ENCODE peak calls at places on chromosomes 2 and 18, in ten cellular contexts. One of them, this sample, is unnamed.

GRCh38 chr2:239960929-239961661 is 64.0 kb downstream of the NDUFA10 start:
- DNase-seq in transverse colon: no peak
- DNase-seq in A549: no peak
- DNase-seq in nucleus accumbens: no peak
- DNase-seq in bronchial epithelial cell: no peak
- DNase-seq in activated CD4-positive, alpha-beta T cell treated with anti-CD3 and anti-CD28 coated beads, Interleukin-2, amount 10 ng/mL, durations not matched to agents 7 days and 5 days: no peak
- DNase-seq in stimulated activated CD4-positive, alpha-beta T cell treated with anti-CD3 and anti-CD28 coated beads, Interleukin-4, amount 100 ng/mL, for 4 hours: no peak
- DNase-seq in HS-5: no peak
- DNase-seq in hypothalamus: no peak
- DNase-seq in right lobe of liver: no peak
- DNase-seq in this sample: no peak

GRCh38 chr18:75211002-75211621 is 515 bp downstream of the TSHZ1 start:
- DNase-seq in A549: peak
- DNase-seq in activated CD4-positive, alpha-beta T cell treated with anti-CD3 and anti-CD28 coated beads, Interleukin-2, amount 10 ng/mL, durations not matched to agents 7 days and 5 days: peak
- DNase-seq in bronchial epithelial cell: no peak
- DNase-seq in right lobe of liver: no peak
- DNase-seq in stimulated activated CD4-positive, alpha-beta T cell treated with anti-CD3 and anti-CD28 coated beads, Interleukin-4, amount 100 ng/mL, for 4 hours: no peak
- DNase-seq in HS-5: no peak
- DNase-seq in transverse colon: peak
- DNase-seq in nucleus accumbens: no peak
- DNase-seq in hypothalamus: no peak
- DNase-seq in this sample: peak

GRCh38 chr2:47078541-47079482 is 76.3 kb downstream of the STPG4 start:
- DNase-seq in hypothalamus: no peak
- DNase-seq in bronchial epithelial cell: no peak
- DNase-seq in activated CD4-positive, alpha-beta T cell treated with anti-CD3 and anti-CD28 coated beads, Interleukin-2, amount 10 ng/mL, durations not matched to agents 7 days and 5 days: no peak
- DNase-seq in stimulated activated CD4-positive, alpha-beta T cell treated with anti-CD3 and anti-CD28 coated beads, Interleukin-4, amount 100 ng/mL, for 4 hours: no peak
- DNase-seq in transverse colon: no peak
- DNase-seq in nucleus accumbens: no peak
- DNase-seq in A549: peak
- DNase-seq in right lobe of liver: no peak
- DNase-seq in HS-5: no peak
- DNase-seq in this sample: no peak

GRCh38 chr2:9735335-9735734 is 104.5 kb upstream of the YWHAQ start:
- DNase-seq in activated CD4-positive, alpha-beta T cell treated with anti-CD3 and anti-CD28 coated beads, Interleukin-2, amount 10 ng/mL, durations not matched to agents 7 days and 5 days: peak
- DNase-seq in stimulated activated CD4-positive, alpha-beta T cell treated with anti-CD3 and anti-CD28 coated beads, Interleukin-4, amount 100 ng/mL, for 4 hours: no peak
- DNase-seq in HS-5: no peak
- DNase-seq in bronchial epithelial cell: no peak
- DNase-seq in right lobe of liver: no peak
- DNase-seq in nucleus accumbens: no peak
- DNase-seq in hypothalamus: no peak
- DNase-seq in A549: no peak
- DNase-seq in transverse colon: no peak
- DNase-seq in this sample: no peak

GRCh38 chr2:207734264-207734635 is 22.8 kb downstream of the CCNYL1 start:
- DNase-seq in HS-5: no peak
- DNase-seq in activated CD4-positive, alpha-beta T cell treated with anti-CD3 and anti-CD28 coated beads, Interleukin-2, amount 10 ng/mL, durations not matched to agents 7 days and 5 days: no peak
- DNase-seq in A549: peak
- DNase-seq in hypothalamus: no peak
- DNase-seq in transverse colon: no peak
- DNase-seq in nucleus accumbens: no peak
- DNase-seq in stimulated activated CD4-positive, alpha-beta T cell treated with anti-CD3 and anti-CD28 coated beads, Interleukin-4, amount 100 ng/mL, for 4 hours: no peak
- DNase-seq in bronchial epithelial cell: peak
- DNase-seq in right lobe of liver: no peak
- DNase-seq in this sample: peak

GRCh38 chr2:119494163-119494790 is 30.0 kb downstream of the SCTR start:
- DNase-seq in right lobe of liver: no peak
- DNase-seq in A549: peak
- DNase-seq in transverse colon: no peak
- DNase-seq in bronchial epithelial cell: no peak
- DNase-seq in stimulated activated CD4-positive, alpha-beta T cell treated with anti-CD3 and anti-CD28 coated beads, Interleukin-4, amount 100 ng/mL, for 4 hours: no peak
- DNase-seq in activated CD4-positive, alpha-beta T cell treated with anti-CD3 and anti-CD28 coated beads, Interleukin-2, amount 10 ng/mL, durations not matched to agents 7 days and 5 days: no peak
- DNase-seq in hypothalamus: no peak
- DNase-seq in HS-5: no peak
- DNase-seq in nucleus accumbens: no peak
- DNase-seq in this sample: no peak

GRCh38 chr2:188601927-188602326 is 310.3 kb downstream of the GULP1 start:
- DNase-seq in right lobe of liver: no peak
- DNase-seq in A549: no peak
- DNase-seq in nucleus accumbens: no peak
- DNase-seq in bronchial epithelial cell: no peak
- DNase-seq in stimulated activated CD4-positive, alpha-beta T cell treated with anti-CD3 and anti-CD28 coated beads, Interleukin-4, amount 100 ng/mL, for 4 hours: no peak
- DNase-seq in transverse colon: no peak
- DNase-seq in HS-5: no peak
- DNase-seq in activated CD4-positive, alpha-beta T cell treated with anti-CD3 and anti-CD28 coated beads, Interleukin-2, amount 10 ng/mL, durations not matched to agents 7 days and 5 days: no peak
- DNase-seq in hypothalamus: no peak
- DNase-seq in this sample: no peak

GRCh38 chr2:29218071-29218470 is 102.9 kb downstream of the CLIP4 start:
- DNase-seq in nucleus accumbens: no peak
- DNase-seq in A549: no peak
- DNase-seq in transverse colon: no peak
- DNase-seq in stimulated activated CD4-positive, alpha-beta T cell treated with anti-CD3 and anti-CD28 coated beads, Interleukin-4, amount 100 ng/mL, for 4 hours: no peak
- DNase-seq in right lobe of liver: no peak
- DNase-seq in bronchial epithelial cell: no peak
- DNase-seq in activated CD4-positive, alpha-beta T cell treated with anti-CD3 and anti-CD28 coated beads, Interleukin-2, amount 10 ng/mL, durations not matched to agents 7 days and 5 days: no peak
- DNase-seq in HS-5: no peak
- DNase-seq in hypothalamus: no peak
- DNase-seq in this sample: no peak

GRCh38 chr2:70498528-70498927 is 55.1 kb downstream of the TGFA start:
- DNase-seq in transverse colon: no peak
- DNase-seq in right lobe of liver: no peak
- DNase-seq in hypothalamus: no peak
- DNase-seq in HS-5: no peak
- DNase-seq in bronchial epithelial cell: no peak
- DNase-seq in activated CD4-positive, alpha-beta T cell treated with anti-CD3 and anti-CD28 coated beads, Interleukin-2, amount 10 ng/mL, durations not matched to agents 7 days and 5 days: no peak
- DNase-seq in A549: no peak
- DNase-seq in stimulated activated CD4-positive, alpha-beta T cell treated with anti-CD3 and anti-CD28 coated beads, Interleukin-4, amount 100 ng/mL, for 4 hours: no peak
- DNase-seq in nucleus accumbens: no peak
- DNase-seq in this sample: no peak

GRCh38 chr2:158583923-158584322 is 127.2 kb downstream of the PKP4 start:
- DNase-seq in activated CD4-positive, alpha-beta T cell treated with anti-CD3 and anti-CD28 coated beads, Interleukin-2, amount 10 ng/mL, durations not matched to agents 7 days and 5 days: no peak
- DNase-seq in bronchial epithelial cell: no peak
- DNase-seq in right lobe of liver: no peak
- DNase-seq in nucleus accumbens: no peak
- DNase-seq in stimulated activated CD4-positive, alpha-beta T cell treated with anti-CD3 and anti-CD28 coated beads, Interleukin-4, amount 100 ng/mL, for 4 hours: no peak
- DNase-seq in HS-5: no peak
- DNase-seq in A549: no peak
- DNase-seq in transverse colon: no peak
- DNase-seq in hypothalamus: no peak
- DNase-seq in this sample: no peak

GRCh38 chr18:3799515-3799914 is 349.5 kb downstream of the TGIF1 start:
- DNase-seq in activated CD4-positive, alpha-beta T cell treated with anti-CD3 and anti-CD28 coated beads, Interleukin-2, amount 10 ng/mL, durations not matched to agents 7 days and 5 days: no peak
- DNase-seq in transverse colon: no peak
- DNase-seq in HS-5: no peak
- DNase-seq in bronchial epithelial cell: no peak
- DNase-seq in stimulated activated CD4-positive, alpha-beta T cell treated with anti-CD3 and anti-CD28 coated beads, Interleukin-4, amount 100 ng/mL, for 4 hours: no peak
- DNase-seq in A549: no peak
- DNase-seq in hypothalamus: no peak
- DNase-seq in right lobe of liver: no peak
- DNase-seq in nucleus accumbens: peak
- DNase-seq in this sample: peak

GRCh38 chr2:100778812-100779450 is 41.0 kb upstream of the NPAS2 start:
- DNase-seq in activated CD4-positive, alpha-beta T cell treated with anti-CD3 and anti-CD28 coated beads, Interleukin-2, amount 10 ng/mL, durations not matched to agents 7 days and 5 days: no peak
- DNase-seq in transverse colon: no peak
- DNase-seq in right lobe of liver: no peak
- DNase-seq in hypothalamus: no peak
- DNase-seq in stimulated activated CD4-positive, alpha-beta T cell treated with anti-CD3 and anti-CD28 coated beads, Interleukin-4, amount 100 ng/mL, for 4 hours: no peak
- DNase-seq in bronchial epithelial cell: no peak
- DNase-seq in A549: no peak
- DNase-seq in nucleus accumbens: no peak
- DNase-seq in HS-5: no peak
- DNase-seq in this sample: no peak